ENCODE peak calls at places on chromosomes 7 and 10, in seven cellular contexts. One of them, this sample, is unnamed.

GRCh38 chr10:102235598-102235920 is 5.8 kb downstream of the PITX3 start:
- DNase-seq in HCT116: no peak
- DNase-seq in PC-3: peak
- DNase-seq in fibroblast of lung: no peak
- DNase-seq in HL-60: no peak
- DNase-seq in brain microvascular endothelial cell: no peak
- DNase-seq in colonic mucosa: no peak
- DNase-seq in this sample: no peak

GRCh38 chr10:59635502-59636290 is 74.0 kb downstream of the SLC16A9 start:
- DNase-seq in HCT116: no peak
- DNase-seq in PC-3: peak
- DNase-seq in fibroblast of lung: no peak
- DNase-seq in HL-60: no peak
- DNase-seq in brain microvascular endothelial cell: no peak
- DNase-seq in colonic mucosa: no peak
- DNase-seq in this sample: no peak

GRCh38 chr7:80771523-80771922 is 133.1 kb downstream of the CD36 start:
- DNase-seq in HCT116: no peak
- DNase-seq in PC-3: no peak
- DNase-seq in fibroblast of lung: no peak
- DNase-seq in HL-60: no peak
- DNase-seq in brain microvascular endothelial cell: no peak
- DNase-seq in colonic mucosa: no peak
- DNase-seq in this sample: no peak

GRCh38 chr7:134741901-134742635 is 37.4 kb upstream of the CALD1 start:
- DNase-seq in HCT116: no peak
- DNase-seq in PC-3: no peak
- DNase-seq in fibroblast of lung: no peak
- DNase-seq in HL-60: no peak
- DNase-seq in brain microvascular endothelial cell: peak
- DNase-seq in colonic mucosa: no peak
- DNase-seq in this sample: peak

GRCh38 chr10:51048792-51049191 is 25.5 kb upstream of the PRKG1 start:
- DNase-seq in HCT116: no peak
- DNase-seq in PC-3: no peak
- DNase-seq in fibroblast of lung: no peak
- DNase-seq in HL-60: no peak
- DNase-seq in brain microvascular endothelial cell: no peak
- DNase-seq in colonic mucosa: no peak
- DNase-seq in this sample: no peak

GRCh38 chr7:131538071-131538790 is 18.2 kb downstream of the PODXL start:
- DNase-seq in HCT116: peak
- DNase-seq in PC-3: peak
- DNase-seq in fibroblast of lung: no peak
- DNase-seq in HL-60: no peak
- DNase-seq in brain microvascular endothelial cell: no peak
- DNase-seq in colonic mucosa: no peak
- DNase-seq in this sample: peak

GRCh38 chr7:100021297-100021696 is 5.9 kb downstream of the ZKSCAN1 start:
- DNase-seq in HCT116: no peak
- DNase-seq in PC-3: no peak
- DNase-seq in fibroblast of lung: no peak
- DNase-seq in HL-60: no peak
- DNase-seq in brain microvascular endothelial cell: no peak
- DNase-seq in colonic mucosa: no peak
- DNase-seq in this sample: no peak

GRCh38 chr7:35424869-35425495 is 171.1 kb upstream of the TBX20 start:
- DNase-seq in HCT116: peak
- DNase-seq in PC-3: peak
- DNase-seq in fibroblast of lung: peak
- DNase-seq in HL-60: peak
- DNase-seq in brain microvascular endothelial cell: peak
- DNase-seq in colonic mucosa: peak
- DNase-seq in this sample: peak

GRCh38 chr7:2001601-2002442 is 230.9 kb downstream of the MAD1L1 start:
- DNase-seq in HCT116: no peak
- DNase-seq in PC-3: no peak
- DNase-seq in fibroblast of lung: no peak
- DNase-seq in HL-60: no peak
- DNase-seq in brain microvascular endothelial cell: no peak
- DNase-seq in colonic mucosa: no peak
- DNase-seq in this sample: no peak

GRCh38 chr10:77857272-77857671 is 69.3 kb downstream of the DLG5 start:
- DNase-seq in HCT116: no peak
- DNase-seq in PC-3: peak
- DNase-seq in fibroblast of lung: no peak
- DNase-seq in HL-60: no peak
- DNase-seq in brain microvascular endothelial cell: no peak
- DNase-seq in colonic mucosa: no peak
- DNase-seq in this sample: peak

GRCh38 chr10:91434041-91434440 is 23.9 kb downstream of the HECTD2 start:
- DNase-seq in HCT116: no peak
- DNase-seq in PC-3: peak
- DNase-seq in fibroblast of lung: peak
- DNase-seq in HL-60: no peak
- DNase-seq in brain microvascular endothelial cell: peak
- DNase-seq in colonic mucosa: no peak
- DNase-seq in this sample: peak

GRCh38 chr10:82572686-82573226 is 697.8 kb downstream of the NRG3 start:
- DNase-seq in HCT116: no peak
- DNase-seq in PC-3: no peak
- DNase-seq in fibroblast of lung: no peak
- DNase-seq in HL-60: no peak
- DNase-seq in brain microvascular endothelial cell: no peak
- DNase-seq in colonic mucosa: no peak
- DNase-seq in this sample: no peak

GRCh38 chr7:16338065-16338464 is 83.3 kb downstream of the CRPPA start:
- DNase-seq in HCT116: no peak
- DNase-seq in PC-3: no peak
- DNase-seq in fibroblast of lung: no peak
- DNase-seq in HL-60: no peak
- DNase-seq in brain microvascular endothelial cell: no peak
- DNase-seq in colonic mucosa: no peak
- DNase-seq in this sample: no peak

GRCh38 chr7:327305-327931 is 37.4 kb downstream of the FOXL3 start:
- DNase-seq in HCT116: no peak
- DNase-seq in PC-3: no peak
- DNase-seq in fibroblast of lung: no peak
- DNase-seq in HL-60: no peak
- DNase-seq in brain microvascular endothelial cell: no peak
- DNase-seq in colonic mucosa: no peak
- DNase-seq in this sample: no peak

GRCh38 chr7:92621026-92621540 is 30.9 kb upstream of the FAM133B start:
- DNase-seq in HCT116: peak
- DNase-seq in PC-3: peak
- DNase-seq in fibroblast of lung: peak
- DNase-seq in HL-60: peak
- DNase-seq in brain microvascular endothelial cell: peak
- DNase-seq in colonic mucosa: peak
- DNase-seq in this sample: peak

GRCh38 chr7:157432957-157433576 is 96.3 kb downstream of the DNAJB6 start:
- DNase-seq in HCT116: no peak
- DNase-seq in PC-3: peak
- DNase-seq in fibroblast of lung: peak
- DNase-seq in HL-60: no peak
- DNase-seq in brain microvascular endothelial cell: peak
- DNase-seq in colonic mucosa: peak
- DNase-seq in this sample: peak

GRCh38 chr10:60526024-60526585 is 136.4 kb upstream of the ANK3 start:
- DNase-seq in HCT116: no peak
- DNase-seq in PC-3: peak
- DNase-seq in fibroblast of lung: no peak
- DNase-seq in HL-60: no peak
- DNase-seq in brain microvascular endothelial cell: no peak
- DNase-seq in colonic mucosa: no peak
- DNase-seq in this sample: no peak

GRCh38 chr7:129783097-129783919 is 169.5 kb downstream of the UBE2H start:
- DNase-seq in HCT116: no peak
- DNase-seq in PC-3: no peak
- DNase-seq in fibroblast of lung: no peak
- DNase-seq in HL-60: no peak
- DNase-seq in brain microvascular endothelial cell: no peak
- DNase-seq in colonic mucosa: no peak
- DNase-seq in this sample: no peak

GRCh38 chr10:103592186-103593021 is 98.9 kb downstream of the NEURL1 start:
- DNase-seq in HCT116: peak
- DNase-seq in PC-3: peak
- DNase-seq in fibroblast of lung: peak
- DNase-seq in HL-60: no peak
- DNase-seq in brain microvascular endothelial cell: peak
- DNase-seq in colonic mucosa: no peak
- DNase-seq in this sample: peak

GRCh38 chr10:68516766-68517165 is 10.6 kb downstream of the SLC25A16 start:
- DNase-seq in HCT116: no peak
- DNase-seq in PC-3: peak
- DNase-seq in fibroblast of lung: peak
- DNase-seq in HL-60: no peak
- DNase-seq in brain microvascular endothelial cell: peak
- DNase-seq in colonic mucosa: no peak
- DNase-seq in this sample: no peak

GRCh38 chr10:6589287-6590094 is 9.4 kb upstream of the PRKCQ start:
- DNase-seq in HCT116: no peak
- DNase-seq in PC-3: no peak
- DNase-seq in fibroblast of lung: no peak
- DNase-seq in HL-60: no peak
- DNase-seq in brain microvascular endothelial cell: no peak
- DNase-seq in colonic mucosa: no peak
- DNase-seq in this sample: no peak

DNA sequence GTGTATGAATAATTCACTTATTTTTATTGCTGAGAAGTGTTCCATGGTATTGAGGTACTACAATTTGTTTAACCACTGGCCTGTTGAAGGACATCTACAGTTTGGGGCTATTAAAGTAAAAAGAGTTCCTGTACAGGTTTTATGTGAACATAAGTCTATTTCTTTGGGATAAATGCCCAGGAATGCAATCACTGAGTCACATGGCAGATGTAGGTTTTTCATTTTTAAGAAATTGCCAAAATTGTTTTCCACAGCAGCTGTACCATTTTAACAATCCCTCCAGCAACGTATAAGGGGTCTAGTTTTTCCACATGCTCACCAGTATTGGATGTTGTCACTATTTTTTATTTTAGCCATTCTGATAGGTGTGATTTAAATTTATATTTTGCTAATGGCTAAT is 243.9 kb downstream of the TNS3 start:
- DNase-seq in HCT116: no peak
- DNase-seq in PC-3: no peak
- DNase-seq in fibroblast of lung: no peak
- DNase-seq in HL-60: no peak
- DNase-seq in brain microvascular endothelial cell: no peak
- DNase-seq in colonic mucosa: no peak
- DNase-seq in this sample: no peak
- H3K27ac ChIP-seq in HCT116: no peak
- H3K27ac ChIP-seq in PC-3: no peak
- H3K27ac ChIP-seq in fibroblast of lung: no peak
- H3K27ac ChIP-seq in HL-60: no peak
- H3K27ac ChIP-seq in brain microvascular endothelial cell: no peak
- H3K27ac ChIP-seq in colonic mucosa: no peak
- H3K27ac ChIP-seq in this sample: no peak

DNA sequence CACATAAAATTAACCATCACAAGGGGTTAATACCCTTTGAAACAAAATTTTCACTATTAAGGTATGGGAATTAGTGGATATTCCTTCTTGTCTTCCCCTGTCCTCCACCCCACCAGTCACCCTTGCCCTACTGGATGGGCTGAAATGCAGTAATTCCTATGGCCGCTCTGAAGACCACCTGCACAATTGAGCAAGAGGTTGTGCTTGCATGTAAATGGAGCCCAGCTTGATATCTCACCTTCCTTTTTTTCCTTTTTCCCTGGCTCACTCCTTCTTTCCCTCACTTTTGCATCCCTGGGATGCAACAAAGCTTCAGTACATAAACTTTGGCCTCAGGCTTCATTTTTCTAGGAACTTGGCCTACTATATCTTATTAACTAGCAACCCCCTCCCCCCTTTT is 184.6 kb downstream of the SNX10 start:
- DNase-seq in HCT116: no peak
- DNase-seq in PC-3: no peak
- DNase-seq in fibroblast of lung: no peak
- DNase-seq in HL-60: no peak
- DNase-seq in brain microvascular endothelial cell: no peak
- DNase-seq in colonic mucosa: no peak
- DNase-seq in this sample: no peak
- TF ChIP-seq CTCF in HCT116: no peak
- TF ChIP-seq CTCF in PC-3: no peak
- TF ChIP-seq CTCF in fibroblast of lung: no peak
- TF ChIP-seq CTCF in HL-60: no peak
- TF ChIP-seq CTCF in brain microvascular endothelial cell: no peak
- TF ChIP-seq CTCF in colonic mucosa: no peak
- TF ChIP-seq CTCF in this sample: no peak

DNA sequence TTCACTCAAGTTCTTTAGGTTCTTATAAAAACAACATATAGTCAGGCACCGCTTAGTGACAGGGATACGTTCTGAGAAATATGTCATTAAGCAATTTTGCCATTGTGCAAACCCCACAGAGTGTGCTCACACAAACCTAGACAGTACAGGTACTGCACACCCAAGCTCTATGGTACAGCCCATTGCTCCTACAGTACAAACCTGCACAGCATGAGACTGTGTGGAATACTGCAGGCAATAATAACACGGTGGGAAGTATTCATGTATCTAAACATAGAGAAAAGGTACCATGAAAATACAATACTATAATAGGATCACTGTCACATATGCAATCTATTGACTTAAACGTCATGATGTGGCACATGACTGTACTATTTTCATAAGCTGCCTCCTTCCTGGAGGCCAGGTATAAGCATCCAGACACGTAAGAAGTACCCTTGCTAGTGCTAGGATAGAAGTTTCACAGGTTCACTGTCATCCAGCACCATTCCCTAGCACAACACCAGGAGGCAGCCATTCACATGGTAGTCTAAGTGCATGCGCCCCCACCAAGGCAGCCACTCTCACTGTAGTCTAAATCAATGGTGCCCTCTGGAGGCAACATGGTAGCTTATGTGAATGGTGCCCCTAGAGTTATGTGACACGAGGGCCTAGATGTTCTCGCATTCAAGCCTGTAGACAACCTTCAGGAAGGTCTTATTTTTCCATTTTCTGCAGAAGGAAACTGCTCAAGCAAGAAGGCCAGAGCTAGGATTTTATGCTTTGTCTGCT is 98.5 kb downstream of the ARHGAP22 start:
- DNase-seq in HCT116: peak
- DNase-seq in PC-3: peak
- DNase-seq in fibroblast of lung: peak
- DNase-seq in HL-60: no peak
- DNase-seq in brain microvascular endothelial cell: peak
- DNase-seq in colonic mucosa: peak
- DNase-seq in this sample: no peak
- H3K27ac ChIP-seq in HCT116: no peak
- H3K27ac ChIP-seq in PC-3: no peak
- H3K27ac ChIP-seq in fibroblast of lung: no peak
- H3K27ac ChIP-seq in HL-60: peak
- H3K27ac ChIP-seq in brain microvascular endothelial cell: no peak
- H3K27ac ChIP-seq in colonic mucosa: no peak
- H3K27ac ChIP-seq in this sample: no peak

DNA sequence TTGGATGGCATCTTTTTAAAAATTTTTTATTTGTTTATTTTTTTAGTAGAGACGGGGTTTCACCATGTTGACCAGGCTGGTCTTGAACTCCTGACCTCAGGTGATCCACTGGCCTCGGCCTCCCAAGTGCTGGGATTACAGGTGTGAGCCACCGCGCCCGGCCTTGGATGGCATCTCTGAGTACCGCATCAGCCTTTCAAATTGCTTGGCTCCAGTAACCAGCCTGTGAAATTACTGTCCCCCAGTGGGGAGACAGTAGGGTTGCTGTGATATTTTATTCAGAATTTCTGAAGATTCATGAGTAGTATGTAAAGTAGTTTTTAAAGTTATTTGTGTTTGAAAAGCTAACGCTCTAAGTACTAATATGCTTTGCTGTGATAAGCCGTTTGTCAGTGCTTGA is 1.2 kb downstream of the NUB1 start:
- DNase-seq in HCT116: no peak
- DNase-seq in PC-3: no peak
- DNase-seq in fibroblast of lung: no peak
- DNase-seq in HL-60: no peak
- DNase-seq in brain microvascular endothelial cell: no peak
- DNase-seq in colonic mucosa: no peak
- DNase-seq in this sample: no peak
- TF ChIP-seq CTCF in HCT116: no peak
- TF ChIP-seq CTCF in PC-3: no peak
- TF ChIP-seq CTCF in fibroblast of lung: no peak
- TF ChIP-seq CTCF in HL-60: no peak
- TF ChIP-seq CTCF in brain microvascular endothelial cell: no peak
- TF ChIP-seq CTCF in colonic mucosa: no peak
- TF ChIP-seq CTCF in this sample: no peak